ENCODE peak calls at places on chromosomes 13 and 19, in eight cellular contexts. U is NCI-H2081; X is T-helper 1 cell; P is T47D; W is activated CD4-positive, alpha-beta T cell treated with anti-CD3 and anti-CD28 coated beads, Interleukin-2, amount 10 ng/mL, durations not matched to agents 7 days and 5 days; I is cardiac fibroblast; A is NCI-H1436; Z is stimulated activated CD8-positive, alpha-beta memory T cell treated with anti-CD3 and anti-CD28 coated beads, Interleukin-2, amount 100 ng/mL, for 1 hour. D is an unnamed sample.

GRCh38 chr19:47601180-47601904 is 7.6 kb upstream of the BICRA start:
- DNase-seq in U (no peak), X (no peak), P (peak; percentile 51), W (no peak), I (no peak), A (no peak), Z (no peak), D (no peak)

GRCh38 chr19:48873476-48874308 is 1.5 kb downstream of the PPP1R15A start:
- DNase-seq in U (no peak), X (peak; percentile 36), P (no peak), W (peak; percentile 15), I (peak; percentile 55), A (no peak), Z (no peak), D (no peak)

GRCh38 chr19:11787536-11787935 is 10.8 kb upstream of the ZNF491 start:
- DNase-seq in U (no peak), X (no peak), P (no peak), W (no peak), I (no peak), A (no peak), Z (no peak), D (no peak)

GRCh38 chr19:33795370-33796163 is 1.1 kb upstream of the KCTD15 start:
- DNase-seq in U (peak; percentile 58), X (peak; percentile 55), P (peak; percentile 92), W (peak; percentile 31), I (peak; percentile 95), A (peak; percentile 49), Z (peak; percentile 4), D (no peak)

GRCh38 chr13:40102854-40103253 is 447.4 kb downstream of the COG6 start:
- DNase-seq in U (no peak), X (peak; percentile 73), P (peak; percentile 3), W (peak; percentile 12), I (peak; percentile 79), A (no peak), Z (peak; percentile 39), D (no peak)

GRCh38 chr13:32902898-32903297 is 113.3 kb upstream of the KL start:
- DNase-seq in U (no peak), X (no peak), P (peak; percentile 19), W (no peak), I (peak; percentile 60), A (no peak), Z (no peak), D (no peak)

GRCh38 chr19:47112166-47112663 is 1.4 kb downstream of the ZC3H4 start:
- DNase-seq in U (peak; percentile 74), X (peak; percentile 94), P (peak; percentile 93), W (peak; percentile 93), I (peak; percentile 94), A (peak; percentile 83), Z (peak; percentile 87), D (peak; percentile 79)

GRCh38 chr13:22194106-22194810 is 523.4 kb downstream of the FGF9 start:
- DNase-seq in U (no peak), X (no peak), P (no peak), W (no peak), I (no peak), A (no peak), Z (no peak), D (no peak)

GRCh38 chr13:47188802-47189201 is 291.9 kb upstream of the HTR2A start:
- DNase-seq in U (no peak), X (no peak), P (no peak), W (no peak), I (peak; percentile 67), A (no peak), Z (no peak), D (no peak)

GRCh38 chr19:42253245-42254082 is 1.5 kb downstream of the ERF start:
- DNase-seq in U (no peak), X (peak; percentile 53), P (peak; percentile 47), W (peak; percentile 73), I (peak; percentile 56), A (no peak), Z (no peak), D (no peak)

GRCh38 chr19:1799695-1800342 is 12.3 kb downstream of the ATP8B3 start:
- DNase-seq in U (no peak), X (no peak), P (no peak), W (no peak), I (no peak), A (no peak), Z (no peak), D (no peak)

GRCh38 chr19:47598407-47599349 is 10.3 kb upstream of the BICRA start:
- DNase-seq in U (no peak), X (no peak), P (peak; percentile 88), W (no peak), I (peak; percentile 96), A (no peak), Z (no peak), D (no peak)

GRCh38 chr13:26168276-26168814 is 53.8 kb downstream of the RNF6 start:
- DNase-seq in U (no peak), X (no peak), P (peak; percentile 37), W (no peak), I (peak; percentile 35), A (no peak), Z (no peak), D (no peak)

GRCh38 chr19:51020988-51021651 is 1.6 kb upstream of the KLK10 start:
- DNase-seq in U (peak; percentile 35), X (no peak), P (peak; percentile 74), W (peak; percentile 25), I (peak; percentile 74), A (peak; percentile 46), Z (no peak), D (no peak)

GRCh38 chr19:55621673-55622231 is 2.6 kb downstream of the ZNF784 start:
- DNase-seq in U (no peak), X (no peak), P (no peak), W (no peak), I (no peak), A (no peak), Z (no peak), D (no peak)

GRCh38 chr19:5397804-5398692 is 57.2 kb upstream of the ZNRF4 start:
- DNase-seq in U (no peak), X (no peak), P (peak; percentile 20), W (no peak), I (peak; percentile 6), A (no peak), Z (no peak), D (no peak)

GRCh38 chr13:99124695-99125334 is 75.8 kb upstream of the UBAC2 start:
- DNase-seq in U (no peak), X (peak; percentile 75), P (no peak), W (no peak), I (peak; percentile 75), A (no peak), Z (no peak), D (no peak)

GRCh38 chr13:50016421-50016820 is 1.2 kb downstream of the KCNRG start:
- DNase-seq in U (no peak), X (no peak), P (no peak), W (no peak), I (peak; percentile 57), A (no peak), Z (no peak), D (no peak)

GRCh38 chr19:3054972-3055740 is 7.1 kb downstream of the TLE5 start:
- DNase-seq in U (no peak), X (no peak), P (no peak), W (no peak), I (no peak), A (no peak), Z (no peak), D (no peak)

GRCh38 chr19:39341122-39341719 is 1.0 kb upstream of the SAMD4B start:
- DNase-seq in U (no peak), X (no peak), P (peak; percentile 26), W (peak; percentile 26), I (no peak), A (no peak), Z (no peak), D (no peak)

GRCh38 chr13:78102121-78102677 is 183.6 kb upstream of the EDNRB start:
- DNase-seq in U (no peak), X (no peak), P (no peak), W (no peak), I (peak; percentile 91), A (no peak), Z (no peak), D (no peak)

GRCh38 chr19:14553042-14553938 is 18.6 kb downstream of the NDUFB7 start:
- DNase-seq in U (no peak), X (no peak), P (peak; percentile 76), W (no peak), I (no peak), A (no peak), Z (no peak), D (no peak)

GRCh38 chr19:34967551-34967950 is 3.5 kb upstream of the ZNF792 start:
- DNase-seq in U (no peak), X (no peak), P (no peak), W (no peak), I (no peak), A (no peak), Z (no peak), D (no peak)

GRCh38 chr19:40744554-40745401 is 5.5 kb downstream of the ACTMAP start:
- DNase-seq in U (no peak), X (no peak), P (peak; percentile 60), W (peak; percentile 18), I (no peak), A (no peak), Z (no peak), D (no peak)

GRCh38 chr19:46728208-46728607 is 11.3 kb upstream of the PRKD2 start:
- DNase-seq in U (no peak), X (no peak), P (no peak), W (no peak), I (no peak), A (no peak), Z (no peak), D (no peak)

GRCh38 chr19:54916822-54917221 is 10.9 kb downstream of the NCR1 start:
- DNase-seq in U (no peak), X (no peak), P (no peak), W (no peak), I (no peak), A (no peak), Z (no peak), D (no peak)

GRCh38 chr13:35736876-35737275 is 260.4 kb upstream of the MAB21L1 start:
- DNase-seq in U (no peak), X (no peak), P (no peak), W (no peak), I (no peak), A (no peak), Z (no peak), D (no peak)

GRCh38 chr13:42152495-42152894 is 104.0 kb downstream of the DGKH start:
- DNase-seq in U (no peak), X (no peak), P (no peak), W (no peak), I (no peak), A (no peak), Z (no peak), D (no peak)

GRCh38 chr13:59890064-59890463 is 273.7 kb downstream of the DIAPH3 start:
- DNase-seq in U (no peak), X (no peak), P (no peak), W (no peak), I (peak; percentile 51), A (no peak), Z (no peak), D (no peak)

GRCh38 chr13:99526549-99526948 is 25.3 kb downstream of the TM9SF2 start:
- DNase-seq in U (no peak), X (no peak), P (no peak), W (no peak), I (no peak), A (no peak), Z (no peak), D (no peak)

GRCh38 chr19:55210120-55210493 is 806 bp upstream of the PTPRH start:
- DNase-seq in U (peak; percentile 64), X (no peak), P (no peak), W (no peak), I (peak; percentile 85), A (peak; percentile 49), Z (no peak), D (no peak)

GRCh38 chr13:113855012-113855921 is 8.6 kb downstream of the GAS6 start:
- DNase-seq in U (no peak), X (no peak), P (no peak), W (no peak), I (no peak), A (no peak), Z (no peak), D (no peak)

GRCh38 chr19:6925801-6926751 is 38.7 kb downstream of the ADGRE1 start:
- DNase-seq in U (peak; percentile 2), X (peak; percentile 36), P (peak; percentile 67), W (no peak), I (no peak), A (no peak), Z (no peak), D (no peak)

GRCh38 chr13:109781384-109782065 is 4.9 kb downstream of the IRS2 start:
- DNase-seq in U (no peak), X (no peak), P (no peak), W (no peak), I (peak; percentile 37), A (no peak), Z (no peak), D (no peak)

D was measured in central memory CD8-positive, alpha-beta T cell.